ENCODE peak calls at places on chromosomes 4 and X, in seven cellular contexts. N, P, W, Z, L, F and M are unnamed samples.

GRCh38 chrX:151796576-151796975 is 62.0 kb downstream of the CNGA2 start:
- DNase-seq in N (no peak), P (no peak), W (no peak), Z (no peak), L (no peak), F (no peak), M (no peak)

GRCh38 chrX:121479406-121479805 is 432.0 kb downstream of the GLUD2 start:
- DNase-seq in N (no peak), P (no peak), W (peak; percentile 15), Z (no peak), L (no peak), F (no peak), M (no peak)

GRCh38 chr4:146634825-146635224 is 3.9 kb upstream of the POU4F2 start:
- DNase-seq in N (no peak), P (no peak), W (no peak), Z (no peak), L (no peak), F (no peak), M (no peak)

GRCh38 chr4:8474856-8475255 is 34.3 kb downstream of the TRMT44 start:
- DNase-seq in N (no peak), P (no peak), W (no peak), Z (no peak), L (no peak), F (no peak), M (no peak)

GRCh38 chr4:4914059-4914820 is 54.8 kb downstream of the MSX1 start:
- DNase-seq in N (peak; percentile 8), P (no peak), W (no peak), Z (no peak), L (no peak), F (no peak), M (no peak)

GRCh38 chr4:123546123-123546654 is 149.6 kb downstream of the SPRY1 start:
- DNase-seq in N (no peak), P (no peak), W (no peak), Z (no peak), L (no peak), F (no peak), M (no peak)

GRCh38 chr4:19693949-19694597 is 557.6 kb upstream of the SLIT2 start:
- DNase-seq in N (no peak), P (no peak), W (peak; percentile 13), Z (no peak), L (no peak), F (no peak), M (no peak)

GRCh38 chrX:23276475-23276874 is 58.2 kb upstream of the PTCHD1 start:
- DNase-seq in N (no peak), P (no peak), W (no peak), Z (no peak), L (no peak), F (no peak), M (no peak)

DNA sequence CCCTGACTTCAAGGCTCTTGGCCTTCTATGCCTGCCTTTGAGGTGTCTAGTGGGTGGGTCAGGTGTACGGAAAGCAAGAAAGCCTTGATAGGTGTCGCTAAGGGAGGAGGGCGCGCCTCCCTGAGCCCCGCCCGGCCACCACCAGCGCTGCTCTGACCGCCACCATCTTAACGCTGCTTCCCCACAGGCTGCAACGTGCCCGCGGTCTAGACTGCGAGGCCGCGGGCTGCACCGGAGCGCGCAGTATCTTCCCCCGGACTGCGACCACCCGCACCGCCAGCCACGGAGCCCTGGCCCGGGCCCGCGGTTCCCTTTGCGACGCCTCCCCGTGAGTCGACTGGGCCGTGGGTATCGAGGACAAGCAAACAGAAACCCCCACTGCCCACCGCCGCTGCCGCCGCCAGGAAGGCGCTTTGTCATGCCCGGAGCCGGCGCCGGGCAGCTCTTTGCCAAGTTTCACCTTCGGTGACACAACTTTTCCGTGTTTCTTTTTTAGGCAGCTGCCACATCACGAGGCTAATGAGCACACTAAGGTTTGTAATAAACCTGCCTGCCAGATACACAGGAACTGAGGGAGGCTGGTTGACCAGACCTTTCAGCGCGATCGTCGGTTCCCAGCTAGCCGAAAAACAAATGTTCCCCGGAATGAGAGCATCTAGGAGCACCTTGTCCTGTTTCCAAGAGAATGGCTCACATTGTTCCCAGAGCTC is 335.8 kb upstream of the F9 start:
- DNase-seq in N (no peak), P (no peak), W (no peak), Z (no peak), L (no peak), F (no peak), M (no peak)
- H3K4me3 ChIP-seq in N (peak overlapping the region; percentile 29), P (no peak overlapping the region), W (no peak overlapping the region), Z (peak overlapping the region; percentile 50), L (peak overlapping the region; percentile 50), F (peak overlapping the region; percentile 37), M (no peak overlapping the region)

GRCh38 chr4:141702472-141703182 is 66.2 kb downstream of the IL15 start:
- DNase-seq in N (peak; percentile 23), P (no peak), W (no peak), Z (no peak), L (no peak), F (no peak), M (no peak)

GRCh38 chr4:141705048-141705746 is 68.8 kb downstream of the IL15 start:
- DNase-seq in N (no peak), P (no peak), W (no peak), Z (no peak), L (no peak), F (no peak), M (peak; percentile 26)

GRCh38 chr4:141706445-141706844 is 70.1 kb downstream of the IL15 start:
- DNase-seq in N (no peak), P (no peak), W (no peak), Z (no peak), L (no peak), F (no peak), M (no peak)

GRCh38 chr4:141705747-141706377 is 69.5 kb downstream of the IL15 start:
- DNase-seq in N (no peak), P (no peak), W (no peak), Z (no peak), L (no peak), F (no peak), M (no peak)

GRCh38 chr4:141703497-141703896 is 67.1 kb downstream of the IL15 start:
- DNase-seq in N (no peak), P (no peak), W (no peak), Z (no peak), L (no peak), F (no peak), M (no peak)
- TF ChIP-seq CTCF in N (no peak), P (no peak), W (no peak), Z (no peak), L (no peak), F (no peak), M (no peak)

GRCh38 chr4:15231265-15232091 is 196.4 kb upstream of the C1QTNF7 start:
- DNase-seq in N (peak; percentile 91), P (peak; percentile 38), W (peak; percentile 79), Z (peak; percentile 89), L (peak; percentile 91), F (peak; percentile 92), M (peak; percentile 37)

GRCh38 chr4:15234101-15234500 is 193.7 kb upstream of the C1QTNF7 start:
- DNase-seq in N (peak; percentile 85), P (no peak), W (no peak), Z (no peak), L (no peak), F (no peak), M (no peak)

GRCh38 chr4:15234585-15235126 is 193.2 kb upstream of the C1QTNF7 start:
- DNase-seq in N (peak; percentile 94), P (no peak), W (no peak), Z (no peak), L (no peak), F (no peak), M (no peak)

GRCh38 chr4:15233626-15234025 is 194.2 kb upstream of the C1QTNF7 start:
- DNase-seq in N (no peak), P (no peak), W (no peak), Z (no peak), L (no peak), F (no peak), M (no peak)

GRCh38 chr4:15232725-15233597 is 194.9 kb upstream of the C1QTNF7 start:
- DNase-seq in N (peak; percentile 94), P (no peak), W (no peak), Z (no peak), L (no peak), F (no peak), M (no peak)
- H3K4me3 ChIP-seq in N (no peak overlapping the region), P (no peak overlapping the region), W (no peak overlapping the region), Z (no peak overlapping the region), L (no peak overlapping the region), F (no peak overlapping the region), M (no peak overlapping the region)

GRCh38 chrX:69177511-69178162 is 12.4 kb upstream of the PJA1 start:
- DNase-seq in N (no peak), P (no peak), W (no peak), Z (no peak), L (no peak), F (no peak), M (no peak)

GRCh38 chrX:69178592-69178991 is 13.3 kb upstream of the PJA1 start:
- DNase-seq in N (no peak), P (no peak), W (no peak), Z (no peak), L (no peak), F (no peak), M (no peak)

GRCh38 chrX:69182818-69183375 is 17.6 kb upstream of the PJA1 start:
- DNase-seq in N (no peak), P (no peak), W (no peak), Z (no peak), L (no peak), F (no peak), M (no peak)

GRCh38 chrX:69173906-69174305 is 8.7 kb upstream of the PJA1 start:
- DNase-seq in N (no peak), P (no peak), W (no peak), Z (no peak), L (no peak), F (no peak), M (no peak)

GRCh38 chrX:69179380-69179911 is 14.2 kb upstream of the PJA1 start:
- DNase-seq in N (peak; percentile 5), P (no peak), W (no peak), Z (no peak), L (no peak), F (no peak), M (no peak)
- TF ChIP-seq CTCF in N (no peak), P (no peak), W (no peak), Z (no peak), L (no peak), F (no peak), M (no peak)